ENCODE peak calls at places on chromosomes 6 and 20, in eight cellular contexts. One of them, this sample, is unnamed.

GRCh38 chr20:33316343-33316742 is 33.3 kb downstream of the BPIFB1 start:
- DNase-seq in Panc1: no peak
- DNase-seq in pancreas: no peak
- DNase-seq in tibial artery: no peak
- DNase-seq in thoracic aorta: no peak
- DNase-seq in CD4-positive, alpha-beta memory T cell: no peak
- DNase-seq in brain microvascular endothelial cell: no peak
- DNase-seq in keratinocyte: no peak
- DNase-seq in this sample: no peak

GRCh38 chr6:116074732-116075387 is 14.2 kb upstream of the FRK start:
- DNase-seq in Panc1: no peak
- DNase-seq in pancreas: no peak
- DNase-seq in tibial artery: no peak
- DNase-seq in thoracic aorta: no peak
- DNase-seq in CD4-positive, alpha-beta memory T cell: no peak
- DNase-seq in brain microvascular endothelial cell: no peak
- DNase-seq in keratinocyte: no peak
- DNase-seq in this sample: no peak

GRCh38 chr6:41940759-41941279 is 789 bp downstream of the CCND3 start:
- DNase-seq in Panc1: no peak
- DNase-seq in pancreas: peak; percentile 33
- DNase-seq in tibial artery: peak; percentile 71
- DNase-seq in thoracic aorta: no peak
- DNase-seq in CD4-positive, alpha-beta memory T cell: peak; percentile 53
- DNase-seq in brain microvascular endothelial cell: no peak
- DNase-seq in keratinocyte: no peak
- DNase-seq in this sample: peak; percentile 58

GRCh38 chr6:32852844-32853540 is 512 bp downstream of the TAP1 start:
- DNase-seq in Panc1: no peak
- DNase-seq in pancreas: peak; percentile 46
- DNase-seq in tibial artery: peak; percentile 79
- DNase-seq in thoracic aorta: no peak
- DNase-seq in CD4-positive, alpha-beta memory T cell: peak; percentile 67
- DNase-seq in brain microvascular endothelial cell: peak; percentile 22
- DNase-seq in keratinocyte: no peak
- DNase-seq in this sample: no peak

GRCh38 chr6:125584468-125584939 is 164.9 kb upstream of the HEY2 start:
- DNase-seq in Panc1: peak; percentile 71
- DNase-seq in pancreas: no peak
- DNase-seq in tibial artery: peak; percentile 86
- DNase-seq in thoracic aorta: no peak
- DNase-seq in CD4-positive, alpha-beta memory T cell: no peak
- DNase-seq in brain microvascular endothelial cell: peak; percentile 79
- DNase-seq in keratinocyte: no peak
- DNase-seq in this sample: no peak

GRCh38 chr6:157143171-157143884 is 180.0 kb downstream of the TMEM242 start:
- DNase-seq in Panc1: no peak
- DNase-seq in pancreas: no peak
- DNase-seq in tibial artery: no peak
- DNase-seq in thoracic aorta: peak; percentile 81
- DNase-seq in CD4-positive, alpha-beta memory T cell: no peak
- DNase-seq in brain microvascular endothelial cell: peak; percentile 96
- DNase-seq in keratinocyte: no peak
- DNase-seq in this sample: peak; percentile 30

GRCh38 chr20:44066645-44067606 is 120.1 kb downstream of the JPH2 start:
- DNase-seq in Panc1: no peak
- DNase-seq in pancreas: no peak
- DNase-seq in tibial artery: peak; percentile 47
- DNase-seq in thoracic aorta: no peak
- DNase-seq in CD4-positive, alpha-beta memory T cell: no peak
- DNase-seq in brain microvascular endothelial cell: no peak
- DNase-seq in keratinocyte: no peak
- DNase-seq in this sample: no peak

GRCh38 chr6:122838060-122838780 is 49.2 kb downstream of the SMPDL3A start:
- DNase-seq in Panc1: peak; percentile 13
- DNase-seq in pancreas: no peak
- DNase-seq in tibial artery: no peak
- DNase-seq in thoracic aorta: no peak
- DNase-seq in CD4-positive, alpha-beta memory T cell: no peak
- DNase-seq in brain microvascular endothelial cell: no peak
- DNase-seq in keratinocyte: no peak
- DNase-seq in this sample: no peak

GRCh38 chr6:84415517-84415916 is 188.1 kb upstream of the CEP162 start:
- DNase-seq in Panc1: no peak
- DNase-seq in pancreas: no peak
- DNase-seq in tibial artery: no peak
- DNase-seq in thoracic aorta: no peak
- DNase-seq in CD4-positive, alpha-beta memory T cell: no peak
- DNase-seq in brain microvascular endothelial cell: no peak
- DNase-seq in keratinocyte: no peak
- DNase-seq in this sample: no peak

GRCh38 chr6:170084166-170084730 is 206.6 kb downstream of the DLL1 start:
- DNase-seq in Panc1: no peak
- DNase-seq in pancreas: peak; percentile 0
- DNase-seq in tibial artery: peak; percentile 44
- DNase-seq in thoracic aorta: no peak
- DNase-seq in CD4-positive, alpha-beta memory T cell: no peak
- DNase-seq in brain microvascular endothelial cell: no peak
- DNase-seq in keratinocyte: no peak
- DNase-seq in this sample: no peak

GRCh38 chr6:51841656-51842055 is 245.8 kb downstream of the PKHD1 start:
- DNase-seq in Panc1: no peak
- DNase-seq in pancreas: no peak
- DNase-seq in tibial artery: no peak
- DNase-seq in thoracic aorta: no peak
- DNase-seq in CD4-positive, alpha-beta memory T cell: no peak
- DNase-seq in brain microvascular endothelial cell: no peak
- DNase-seq in keratinocyte: no peak
- DNase-seq in this sample: no peak

GRCh38 chr6:411402-412145 is 20.0 kb downstream of the IRF4 start:
- DNase-seq in Panc1: no peak
- DNase-seq in pancreas: no peak
- DNase-seq in tibial artery: no peak
- DNase-seq in thoracic aorta: no peak
- DNase-seq in CD4-positive, alpha-beta memory T cell: no peak
- DNase-seq in brain microvascular endothelial cell: no peak
- DNase-seq in keratinocyte: no peak
- DNase-seq in this sample: no peak

GRCh38 chr20:43974665-43975064 is 60.0 kb downstream of the TOX2 start:
- DNase-seq in Panc1: no peak
- DNase-seq in pancreas: no peak
- DNase-seq in tibial artery: no peak
- DNase-seq in thoracic aorta: no peak
- DNase-seq in CD4-positive, alpha-beta memory T cell: no peak
- DNase-seq in brain microvascular endothelial cell: no peak
- DNase-seq in keratinocyte: no peak
- DNase-seq in this sample: no peak

GRCh38 chr6:29757701-29758293 is 34.6 kb downstream of the HLA-F start:
- DNase-seq in Panc1: no peak
- DNase-seq in pancreas: no peak
- DNase-seq in tibial artery: no peak
- DNase-seq in thoracic aorta: no peak
- DNase-seq in CD4-positive, alpha-beta memory T cell: no peak
- DNase-seq in brain microvascular endothelial cell: no peak
- DNase-seq in keratinocyte: no peak
- DNase-seq in this sample: no peak

DNA sequence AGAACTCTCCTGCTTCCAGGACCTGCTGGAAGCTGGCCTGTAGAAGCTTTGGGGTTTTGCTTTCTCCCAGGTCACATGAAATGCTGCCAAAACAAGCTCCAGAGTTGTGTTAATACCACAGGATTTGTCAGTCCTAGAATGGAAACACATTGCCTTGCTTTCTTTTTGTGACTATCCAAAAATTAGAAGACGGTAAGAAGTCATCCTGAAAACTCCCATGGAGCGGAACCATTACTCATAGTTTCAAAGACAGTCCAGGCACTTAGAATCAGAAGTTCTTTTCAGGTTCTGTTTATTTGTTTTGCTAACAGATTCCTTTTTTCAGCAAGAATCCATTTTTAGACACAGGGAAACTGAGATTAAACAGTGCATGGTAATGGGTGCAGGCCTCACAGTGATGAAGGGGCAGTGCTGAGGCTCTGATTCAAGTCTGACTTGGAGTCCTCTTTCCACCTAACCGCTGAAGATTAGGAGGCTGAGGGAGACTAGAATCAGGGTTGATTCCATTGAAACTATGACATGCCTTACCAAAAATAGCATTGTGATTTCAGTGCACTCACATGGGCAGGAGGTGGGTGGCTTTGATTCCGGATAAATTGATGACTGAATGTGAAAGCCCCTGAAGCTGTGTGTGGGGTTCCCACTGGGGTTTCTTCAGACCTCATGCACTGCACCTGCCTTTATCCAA is 72.2 kb upstream of the NAA20 start:
- DNase-seq in Panc1: no peak
- DNase-seq in pancreas: no peak
- DNase-seq in tibial artery: no peak
- DNase-seq in thoracic aorta: no peak
- DNase-seq in CD4-positive, alpha-beta memory T cell: no peak
- DNase-seq in brain microvascular endothelial cell: peak; percentile 61
- DNase-seq in keratinocyte: no peak
- DNase-seq in this sample: no peak
- H3K27ac ChIP-seq in Panc1: no peak overlapping the region
- H3K27ac ChIP-seq in pancreas: peak overlapping the region; percentile 62
- H3K27ac ChIP-seq in tibial artery: peak overlapping the region; percentile 80
- H3K27ac ChIP-seq in thoracic aorta: peak overlapping the region; percentile 84
- H3K27ac ChIP-seq in CD4-positive, alpha-beta memory T cell: no peak overlapping the region
- H3K27ac ChIP-seq in brain microvascular endothelial cell: peak overlapping the region; percentile 56
- H3K27ac ChIP-seq in keratinocyte: no peak overlapping the region
- H3K27ac ChIP-seq in this sample: no peak overlapping the region

DNA sequence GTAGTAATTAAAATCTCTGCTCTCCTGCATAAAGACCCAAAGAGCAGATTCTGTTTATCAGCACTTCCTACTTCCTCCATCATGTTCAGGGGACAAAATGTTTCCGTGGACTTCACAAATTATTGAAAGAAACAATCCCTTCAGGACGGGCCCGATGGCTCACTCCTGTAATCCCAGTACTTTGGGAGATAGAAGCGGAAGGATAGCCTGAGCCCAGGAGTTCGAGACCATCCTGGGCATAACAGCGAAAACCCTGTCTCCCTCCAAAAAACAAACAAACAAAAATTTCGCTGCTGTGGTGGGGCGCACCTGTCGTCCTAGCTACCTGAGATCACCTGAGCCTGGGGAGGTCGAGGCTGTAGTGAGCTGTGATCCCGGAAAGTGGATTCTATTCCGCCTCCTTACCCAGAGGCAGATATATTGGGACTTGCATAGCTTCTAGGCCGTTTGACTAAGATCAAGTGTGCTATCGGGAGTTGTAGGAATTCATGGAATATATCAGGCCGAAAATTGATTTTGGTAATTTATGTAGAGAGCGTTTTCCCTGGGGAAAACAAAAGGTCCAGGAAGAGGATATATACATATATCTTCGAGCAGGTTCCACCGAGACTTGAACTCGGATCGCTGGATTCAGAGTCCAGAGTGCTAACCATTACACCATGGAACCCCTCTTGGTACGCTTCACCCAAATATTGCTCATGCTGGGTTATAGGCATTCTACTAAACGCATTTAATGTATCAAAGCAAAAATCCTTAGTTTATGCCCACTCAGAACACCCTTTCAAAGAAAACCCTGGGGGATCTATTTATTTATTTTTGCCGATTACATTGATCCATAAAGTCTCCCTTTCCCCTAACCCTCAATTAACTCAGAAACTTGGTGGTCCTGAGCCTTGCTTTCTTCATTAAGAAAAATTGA is 74.5 kb upstream of the ZNF184 start:
- DNase-seq in Panc1: no peak
- DNase-seq in pancreas: no peak
- DNase-seq in tibial artery: no peak
- DNase-seq in thoracic aorta: no peak
- DNase-seq in CD4-positive, alpha-beta memory T cell: no peak
- DNase-seq in brain microvascular endothelial cell: peak; percentile 89
- DNase-seq in keratinocyte: no peak
- DNase-seq in this sample: no peak
- H3K4me3 ChIP-seq in Panc1: peak overlapping the region; percentile 87
- H3K4me3 ChIP-seq in pancreas: no peak overlapping the region
- H3K4me3 ChIP-seq in tibial artery: no peak overlapping the region
- H3K4me3 ChIP-seq in thoracic aorta: no peak overlapping the region
- H3K4me3 ChIP-seq in CD4-positive, alpha-beta memory T cell: no peak overlapping the region
- H3K4me3 ChIP-seq in brain microvascular endothelial cell: peak overlapping the region; percentile 62
- H3K4me3 ChIP-seq in keratinocyte: peak overlapping the region; percentile 68
- H3K4me3 ChIP-seq in this sample: no peak overlapping the region

DNA sequence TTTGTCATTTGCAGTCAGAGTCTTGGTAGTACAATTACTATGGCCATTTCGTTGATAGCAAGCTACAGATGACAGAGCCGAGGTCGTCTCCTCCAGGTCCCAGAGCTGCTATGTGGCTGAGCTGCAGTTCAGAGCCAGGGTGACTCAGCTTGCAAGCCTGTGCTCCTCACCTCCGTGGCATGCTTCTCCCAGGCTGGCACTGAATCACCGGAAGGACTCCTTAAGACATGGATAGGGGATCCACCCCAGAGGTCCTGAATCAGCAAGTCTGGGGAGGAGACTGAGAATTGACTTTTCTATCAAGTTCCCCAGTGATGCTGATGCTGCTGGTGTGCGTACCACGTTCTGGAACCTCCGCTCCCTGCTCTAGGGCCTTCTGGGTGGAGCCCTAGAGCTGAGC is 291.2 kb downstream of the CDH26 start:
- DNase-seq in Panc1: peak; percentile 52
- DNase-seq in pancreas: no peak
- DNase-seq in tibial artery: no peak
- DNase-seq in thoracic aorta: no peak
- DNase-seq in CD4-positive, alpha-beta memory T cell: no peak
- DNase-seq in brain microvascular endothelial cell: peak; percentile 97
- DNase-seq in keratinocyte: peak; percentile 98
- DNase-seq in this sample: no peak
- H3K27ac ChIP-seq in Panc1: no peak overlapping the region
- H3K27ac ChIP-seq in pancreas: no peak overlapping the region
- H3K27ac ChIP-seq in tibial artery: no peak overlapping the region
- H3K27ac ChIP-seq in thoracic aorta: no peak overlapping the region
- H3K27ac ChIP-seq in CD4-positive, alpha-beta memory T cell: no peak overlapping the region
- H3K27ac ChIP-seq in brain microvascular endothelial cell: peak overlapping the region; percentile 64
- H3K27ac ChIP-seq in keratinocyte: peak overlapping the region; percentile 11
- H3K27ac ChIP-seq in this sample: no peak overlapping the region

GRCh38 chr6:25601797-25602679 is 50.0 kb upstream of the SCGN start:
- DNase-seq in Panc1: peak; percentile 15
- DNase-seq in pancreas: no peak
- DNase-seq in tibial artery: no peak
- DNase-seq in thoracic aorta: no peak
- DNase-seq in CD4-positive, alpha-beta memory T cell: peak; percentile 46
- DNase-seq in brain microvascular endothelial cell: no peak
- DNase-seq in keratinocyte: no peak
- DNase-seq in this sample: no peak
- H3K4me3 ChIP-seq in Panc1: no peak overlapping the region
- H3K4me3 ChIP-seq in pancreas: no peak overlapping the region
- H3K4me3 ChIP-seq in tibial artery: no peak overlapping the region
- H3K4me3 ChIP-seq in thoracic aorta: no peak overlapping the region
- H3K4me3 ChIP-seq in CD4-positive, alpha-beta memory T cell: no peak overlapping the region
- H3K4me3 ChIP-seq in brain microvascular endothelial cell: no peak overlapping the region
- H3K4me3 ChIP-seq in keratinocyte: no peak overlapping the region
- H3K4me3 ChIP-seq in this sample: no peak overlapping the region